ENCODE peak calls at places on chromosomes 3 and 15, in five cellular contexts. E is H9, T is IMR-90, W is neuronal stem cell, J is trophoblast cell. M is an unnamed sample.

GRCh38 chr15:47349179-47349578 is 368.1 kb upstream of the SEMA6D start:
- DNase-seq in E (no peak), T (no peak), W (no peak), J (no peak), M (no peak)

GRCh38 chr3:195708626-195709481 is 11.9 kb upstream of the MUC20 start:
- DNase-seq in E (no peak), T (no peak), W (no peak), J (no peak), M (no peak)

GRCh38 chr15:97981058-97981457 is 20.6 kb downstream of the ARRDC4 start:
- DNase-seq in E (no peak), T (no peak), W (no peak), J (no peak), M (no peak)

GRCh38 chr3:171028779-171029232 is 2.3 kb upstream of the SLC2A2 start:
- DNase-seq in E (no peak), T (peak), W (no peak), J (peak), M (no peak)

GRCh38 chr3:171256445-171257250 is 203.6 kb downstream of the TNIK start:
- DNase-seq in E (no peak), T (peak), W (no peak), J (no peak), M (no peak)

GRCh38 chr3:56921573-56922571 is 120.1 kb upstream of the ARHGEF3 start:
- DNase-seq in E (no peak), T (peak), W (no peak), J (no peak), M (no peak)

GRCh38 chr3:146715176-146715575 is 110.0 kb upstream of the PLSCR5 start:
- DNase-seq in E (no peak), T (peak), W (no peak), J (no peak), M (no peak)

GRCh38 chr3:136835079-136835816 is 16.3 kb downstream of the SLC35G2 start:
- DNase-seq in E (no peak), T (no peak), W (no peak), J (no peak), M (no peak)

GRCh38 chr15:40554164-40554530 is 10.7 kb downstream of the CCDC32 start:
- DNase-seq in E (peak), T (no peak), W (no peak), J (no peak), M (no peak)

GRCh38 chr3:150749218-150749617 is 13.8 kb downstream of the SIAH2 start:
- DNase-seq in E (no peak), T (no peak), W (no peak), J (no peak), M (no peak)

GRCh38 chr3:499362-499761 is 302.8 kb downstream of the CHL1 start:
- DNase-seq in E (no peak), T (no peak), W (no peak), J (no peak), M (no peak)

GRCh38 chr3:157066335-157067071 is 93.4 kb downstream of the CCNL1 start:
- DNase-seq in E (no peak), T (peak), W (no peak), J (peak), M (no peak)

GRCh38 chr3:184850201-184850600 is 38.2 kb downstream of the VPS8 start:
- DNase-seq in E (no peak), T (no peak), W (no peak), J (no peak), M (no peak)

GRCh38 chr3:155746703-155747102 is 1.8 kb upstream of the PLCH1 start:
- DNase-seq in E (no peak), T (no peak), W (no peak), J (no peak), M (no peak)

GRCh38 chr3:173588547-173588946 is 191.0 kb downstream of the NLGN1 start:
- DNase-seq in E (no peak), T (no peak), W (no peak), J (no peak), M (no peak)

GRCh38 chr3:9104121-9104520 is 140.8 kb upstream of the RAD18 start:
- DNase-seq in E (no peak), T (no peak), W (no peak), J (peak), M (no peak)

GRCh38 chr3:81485444-81485865 is 276.0 kb downstream of the GBE1 start:
- DNase-seq in E (no peak), T (peak), W (no peak), J (peak), M (no peak)

GRCh38 chr3:129654126-129654525 is 47.6 kb upstream of the PLXND1 start:
- DNase-seq in E (no peak), T (peak), W (no peak), J (no peak), M (no peak)

GRCh38 chr3:127000128-127000527 is 17.2 kb downstream of the PLXNA1 start:
- DNase-seq in E (no peak), T (no peak), W (no peak), J (no peak), M (no peak)

GRCh38 chr3:194204036-194204792 is 68.3 kb downstream of the HES1 start:
- DNase-seq in E (peak), T (no peak), W (peak), J (peak), M (no peak)

GRCh38 chr3:168909260-168909659 is 754.3 kb downstream of the MECOM start:
- DNase-seq in E (no peak), T (no peak), W (no peak), J (no peak), M (no peak)

GRCh38 chr3:5347486-5347885 is 160.0 kb downstream of the EDEM1 start:
- DNase-seq in E (no peak), T (no peak), W (no peak), J (no peak), M (no peak)

GRCh38 chr3:159196316-159196715 is 394.5 kb downstream of the MFSD1 start:
- DNase-seq in E (no peak), T (no peak), W (no peak), J (no peak), M (no peak)
- H4K91ac ChIP-seq in E (no peak), T (no peak), W (no peak), J (no peak), M (no peak)

DNA sequence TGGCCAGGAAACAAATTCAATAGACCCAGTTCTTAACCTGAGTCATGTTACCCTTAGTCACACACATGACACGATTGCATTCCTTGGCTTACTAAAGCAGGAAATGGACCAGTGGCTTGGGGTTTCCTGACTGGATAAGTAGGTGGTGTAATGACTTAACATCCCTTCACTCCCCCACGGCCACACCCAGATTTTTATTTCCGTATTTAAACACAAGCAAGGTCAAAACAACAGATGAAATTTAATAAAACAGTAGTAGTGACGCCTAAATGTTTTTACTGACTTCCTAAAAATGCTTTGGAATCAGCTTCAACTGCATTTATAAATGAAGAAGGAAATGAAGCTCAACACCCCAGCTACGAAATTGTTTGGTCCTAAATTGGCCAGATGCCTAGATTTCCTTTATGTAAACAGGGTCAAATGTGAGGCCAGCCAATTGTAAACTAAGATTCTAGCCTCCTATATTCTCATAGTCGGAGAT is 324.3 kb downstream of the CHST2 start:
- DNase-seq in E (no peak), T (peak), W (no peak), J (peak), M (no peak)
- H4K91ac ChIP-seq in E (no peak), T (peak), W (no peak), J (no peak), M (no peak)

DNA sequence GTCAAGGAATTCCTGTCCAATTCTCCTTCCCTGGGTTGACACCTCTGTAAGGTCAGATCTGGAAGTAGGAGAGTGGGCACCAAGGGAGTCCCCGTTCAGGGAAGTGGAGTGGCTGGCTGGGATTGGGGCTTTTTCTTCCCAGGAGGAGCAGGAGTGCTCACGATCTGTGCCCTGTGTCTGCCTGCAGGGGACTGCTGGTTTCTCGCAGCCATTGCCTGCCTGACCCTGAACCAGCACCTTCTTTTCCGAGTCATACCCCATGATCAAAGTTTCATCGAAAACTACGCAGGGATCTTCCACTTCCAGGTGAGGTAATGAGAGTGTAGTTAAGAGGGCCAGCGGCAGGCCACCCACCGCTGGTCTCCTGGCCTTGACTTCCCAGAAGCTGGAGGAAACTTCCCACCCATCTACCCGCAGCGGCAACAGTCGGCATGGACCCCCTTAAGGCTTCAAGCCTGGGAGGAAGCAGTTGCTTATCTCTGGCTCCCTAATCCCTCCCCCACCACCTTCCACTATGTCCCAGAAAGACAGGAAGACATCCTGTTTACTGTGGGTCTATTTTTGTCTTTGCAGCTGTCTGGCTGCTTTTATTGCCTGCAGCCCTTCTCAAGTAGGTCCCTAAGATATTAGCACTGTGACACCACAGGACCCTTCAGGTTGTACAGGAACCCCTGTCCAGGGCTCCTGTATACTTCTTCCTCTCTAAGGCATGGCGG is 26.8 kb downstream of the CAPN3 start:
- DNase-seq in E (peak), T (peak), W (no peak), J (no peak), M (peak)
- H4K91ac ChIP-seq in E (no peak), T (no peak), W (no peak), J (no peak), M (no peak)

DNA sequence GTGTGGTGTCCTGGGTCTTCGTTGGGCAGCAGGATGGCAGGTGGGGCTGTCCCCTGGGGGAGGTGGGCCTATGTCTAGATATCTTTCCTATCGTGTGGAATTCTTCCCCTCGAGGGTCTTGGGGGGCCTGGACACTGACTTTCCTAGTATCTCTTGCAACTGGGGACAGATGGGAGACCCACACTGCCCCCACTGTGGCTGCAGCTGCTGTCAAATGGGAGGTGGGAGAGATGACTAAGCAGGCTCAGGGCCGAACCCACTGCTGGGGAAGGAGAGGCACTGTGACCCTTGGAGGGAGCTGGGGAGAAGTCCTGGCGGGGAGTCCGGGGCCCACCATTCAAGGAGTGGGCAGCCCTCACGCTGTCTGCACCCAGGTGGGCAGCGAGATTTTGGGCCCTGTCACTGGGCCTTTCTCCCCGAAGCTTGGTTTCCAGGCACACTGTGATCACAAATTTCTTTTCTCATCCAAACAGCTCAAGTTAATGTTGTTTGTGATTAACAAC is 2.9 kb upstream of the FBLN2 start:
- DNase-seq in E (no peak), T (no peak), W (no peak), J (no peak), M (no peak)
- H4K91ac ChIP-seq in E (no peak), T (peak), W (no peak), J (peak), M (no peak)

GRCh38 chr3:48684480-48685143 is 1.1 kb downstream of the NCKIPSD start:
- DNase-seq in E (no peak), T (peak), W (no peak), J (no peak), M (no peak)

GRCh38 chr3:48685603-48686511 is at the start of gene NCKIPSD:
- DNase-seq in E (peak), T (peak), W (peak), J (peak), M (no peak)

GRCh38 chr3:48685293-48685602 is 467 bp downstream of the NCKIPSD start:
- DNase-seq in E (no peak), T (no peak), W (no peak), J (no peak), M (no peak)

GRCh38 chr3:48682786-48683185 is 2.9 kb downstream of the NCKIPSD start:
- DNase-seq in E (no peak), T (no peak), W (no peak), J (no peak), M (no peak)

GRCh38 chr3:48684054-48684349 is 1.7 kb downstream of the NCKIPSD start:
- DNase-seq in E (no peak), T (no peak), W (no peak), J (no peak), M (no peak)
- H4K91ac ChIP-seq in E (no peak), T (peak), W (no peak), J (no peak), M (no peak)